ENCODE peak calls at places on chromosomes 13 and 19, in six cellular contexts. N is AG04450, P is neural progenitor cell, I is dorsolateral prefrontal cortex, Z is thoracic aorta, Y is hepatocyte. K is an unnamed sample.

GRCh38 chr13:96216543-96216942 is 126.6 kb downstream of the HS6ST3 start:
- DNase-seq in P (no peak), I (no peak), Z (no peak), Y (no peak), N (no peak), K (no peak)

GRCh38 chr13:45206340-45206739 is 5.5 kb upstream of the KCTD4 start:
- DNase-seq in P (no peak), I (no peak), N (peak; percentile 74), Y (peak; percentile 45), Z (no peak), K (peak; percentile 78)

GRCh38 chr19:7293795-7294570 is at the start of gene INSR:
- DNase-seq in I (peak; percentile 80), Y (peak; percentile 95), N (peak; percentile 47), Z (peak; percentile 53), P (peak; percentile 93), K (peak; percentile 85)

GRCh38 chr13:111259058-111259457 is 61.4 kb upstream of the TEX29 start:
- DNase-seq in I (no peak), Z (no peak), P (no peak), N (no peak), Y (no peak), K (no peak)

GRCh38 chr19:55535579-55536350 is 1.2 kb downstream of the SBK2 start:
- DNase-seq in P (no peak), Y (no peak), I (no peak), Z (no peak), N (no peak), K (no peak)

GRCh38 chr19:17947815-17948473 is 15.1 kb downstream of the CCDC124 start:
- DNase-seq in P (peak; percentile 99), Z (peak; percentile 36), I (peak; percentile 69), N (peak; percentile 70), Y (peak; percentile 99), K (peak; percentile 100)

GRCh38 chr13:102399791-102400618 is 1.8 kb downstream of the FGF14 start:
- DNase-seq in P (peak; percentile 46), Y (no peak), I (no peak), Z (no peak), N (no peak), K (no peak)

GRCh38 chr13:45219123-45219891 is 18.5 kb upstream of the KCTD4 start:
- DNase-seq in P (no peak), Y (peak; percentile 23), I (no peak), Z (no peak), N (no peak), K (no peak)

GRCh38 chr13:21849323-21849722 is 178.4 kb downstream of the FGF9 start:
- DNase-seq in P (peak; percentile 45), N (no peak), Y (peak; percentile 64), Z (no peak), I (no peak), K (peak; percentile 31)

GRCh38 chr13:94858856-94859811 is 146.8 kb upstream of the SOX21 start:
- DNase-seq in I (peak; percentile 59), P (peak; percentile 7), Z (no peak), Y (peak; percentile 30), N (no peak), K (no peak)

GRCh38 chr19:2282062-2282861 is at the start of gene PEAK3:
- DNase-seq in I (no peak), N (no peak), P (peak; percentile 62), Z (no peak), Y (no peak), K (no peak)

GRCh38 chr19:2239771-2240770 is 3.4 kb downstream of the SF3A2 start:
- DNase-seq in N (no peak), I (no peak), Y (no peak), Z (no peak), P (peak; percentile 90), K (no peak)

GRCh38 chr13:29081036-29081435 is 260.9 kb downstream of the MTUS2 start:
- DNase-seq in P (no peak), Y (no peak), N (no peak), Z (no peak), I (no peak), K (no peak)

GRCh38 chr13:81773263-81773662 is 1432.3 kb upstream of the SPRY2 start:
- DNase-seq in P (no peak), Z (no peak), I (no peak), N (no peak), Y (no peak), K (no peak)

GRCh38 chr19:29687244-29687896 is 22.1 kb downstream of the PLEKHF1 start:
- DNase-seq in I (no peak), N (peak; percentile 90), Z (no peak), P (no peak), Y (no peak), K (peak; percentile 37)

GRCh38 chr19:46990998-46991676 is 28.5 kb upstream of the NPAS1 start:
- DNase-seq in Y (peak; percentile 90), Z (no peak), N (peak; percentile 74), I (peak; percentile 88), P (peak; percentile 93), K (peak; percentile 72)

GRCh38 chr13:97125051-97125809 is 96.9 kb upstream of the MBNL2 start:
- DNase-seq in Y (peak; percentile 88), N (no peak), P (peak; percentile 38), Z (no peak), I (no peak), K (peak; percentile 84)

GRCh38 chr19:40246292-40247073 is 20.0 kb upstream of the CCNP start:
- DNase-seq in Z (no peak), N (no peak), I (no peak), P (no peak), Y (no peak), K (no peak)

GRCh38 chr13:62324842-62325241 is 909.2 kb upstream of the PCDH20 start:
- DNase-seq in I (no peak), Z (no peak), N (no peak), P (no peak), Y (no peak), K (no peak)

GRCh38 chr19:35044317-35045117 is 3.0 kb downstream of the HPN start:
- DNase-seq in Z (no peak), Y (peak; percentile 54), N (no peak), P (peak; percentile 60), I (peak; percentile 81), K (peak; percentile 65)

GRCh38 chr13:88736026-88736425 is 1064.9 kb downstream of the SLITRK5 start:
- DNase-seq in I (no peak), P (no peak), Y (no peak), Z (no peak), N (no peak), K (no peak)

GRCh38 chr13:98397221-98397620 is 179.7 kb downstream of the STK24 start:
- DNase-seq in N (no peak), P (no peak), Y (no peak), Z (no peak), I (no peak), K (no peak)

GRCh38 chr13:104773775-104774174 is 1707.6 kb upstream of the SLC10A2 start:
- DNase-seq in P (peak; percentile 81), I (no peak), Z (no peak), Y (peak; percentile 69), N (peak; percentile 21), K (peak; percentile 22)

GRCh38 chr13:81133066-81133465 is 792.1 kb upstream of the SPRY2 start:
- DNase-seq in I (no peak), N (no peak), P (no peak), Z (no peak), Y (no peak), K (peak; percentile 22)

GRCh38 chr19:39843919-39844793 is 2.0 kb downstream of the FBL start:
- DNase-seq in Y (peak; percentile 65), I (no peak), P (peak; percentile 60), Z (no peak), N (peak; percentile 15), K (no peak)

GRCh38 chr19:38932425-38933179 is 1.9 kb downstream of the MRPS12 start:
- DNase-seq in P (peak; percentile 62), I (no peak), N (no peak), Y (no peak), Z (no peak), K (no peak)

GRCh38 chr13:71524245-71525002 is 342.6 kb downstream of the DACH1 start:
- DNase-seq in Z (no peak), P (no peak), I (no peak), Y (no peak), N (no peak), K (no peak)

GRCh38 chr19:48556163-48556562 is 4.2 kb downstream of the SULT2B1 start:
- DNase-seq in Z (no peak), Y (peak; percentile 82), I (no peak), P (peak; percentile 28), N (no peak), K (peak; percentile 79)

GRCh38 chr19:48561412-48561811 is 9.4 kb downstream of the SULT2B1 start:
- DNase-seq in I (no peak), Z (no peak), N (no peak), Y (no peak), P (no peak), K (no peak)

GRCh38 chr19:48556825-48557224 is 4.9 kb downstream of the SULT2B1 start:
- DNase-seq in I (no peak), P (no peak), N (no peak), Z (no peak), Y (no peak), K (no peak)

GRCh38 chr19:48558018-48558684 is 6.2 kb downstream of the SULT2B1 start:
- DNase-seq in P (no peak), I (no peak), Z (no peak), Y (peak; percentile 93), N (no peak), K (no peak)

GRCh38 chr19:48560095-48560530 is 8.1 kb downstream of the SULT2B1 start:
- DNase-seq in I (no peak), P (peak; percentile 32), Y (no peak), N (no peak), Z (no peak), K (no peak)
- TF ChIP-seq CTCF in I (no peak), P (peak; percentile 39), Y (no peak), N (no peak), Z (no peak), K (no peak)

DNA sequence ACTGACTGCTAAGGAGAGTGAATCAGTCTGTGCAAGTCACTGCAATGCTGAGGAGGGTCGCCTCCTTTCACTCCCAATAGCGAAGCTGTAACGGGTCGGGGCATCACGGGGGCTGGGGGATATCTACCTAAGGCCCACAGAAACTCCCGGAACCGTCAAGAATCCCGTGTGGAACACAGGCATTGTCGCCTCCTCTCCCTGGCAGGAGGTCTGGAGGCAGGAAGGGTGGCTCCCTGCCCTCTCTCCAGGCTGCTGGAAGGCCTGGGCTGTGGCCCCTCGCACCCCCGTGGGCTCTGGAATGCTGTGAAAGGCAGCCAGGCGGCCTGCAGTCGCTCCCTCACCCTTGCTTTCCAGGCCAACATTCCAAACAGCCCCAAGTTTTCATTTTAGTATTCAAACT is 109.4 kb downstream of the CRYL1 start:
- DNase-seq in Y (no peak), P (no peak), I (no peak), Z (no peak), N (no peak), K (no peak)
- H3K27ac ChIP-seq in Y (no peak overlapping the region), P (no peak overlapping the region), I (no peak overlapping the region), Z (peak overlapping the region; percentile 63), N (no peak overlapping the region), K (peak overlapping the region; percentile 72)

DNA sequence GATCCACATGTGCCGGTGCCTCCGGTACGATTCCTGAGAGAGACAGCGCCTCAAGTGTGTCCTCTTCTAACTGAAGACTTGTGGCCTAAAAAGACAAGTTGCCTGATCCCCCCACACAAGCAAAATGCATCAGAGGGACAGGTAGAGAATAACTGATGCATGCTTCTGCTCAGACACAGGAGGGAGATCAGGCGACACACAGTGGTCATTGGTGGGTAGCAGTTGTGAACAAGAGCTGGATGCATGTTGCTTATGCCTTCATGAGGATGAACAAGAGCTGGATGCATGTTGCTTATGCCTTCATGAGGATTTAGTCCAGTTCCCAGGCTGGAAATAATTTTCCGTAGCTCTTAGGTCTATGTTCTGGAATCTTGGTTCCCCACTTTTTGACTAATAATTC is 505.6 kb downstream of the MYO16 start:
- DNase-seq in N (no peak), Z (no peak), I (no peak), P (no peak), Y (no peak), K (no peak)
- TF ChIP-seq CTCF in N (no peak), Z (no peak), I (no peak), P (peak; percentile 31), Y (peak; percentile 12), K (no peak)

GRCh38 chr19:16091546-16092475 is 15.5 kb downstream of the TPM4 start:
- DNase-seq in Z (no peak), I (no peak), P (no peak), N (no peak), Y (no peak), K (no peak)
- H3K27ac ChIP-seq in Z (peak overlapping the region; percentile 39), I (no peak overlapping the region), P (no peak overlapping the region), N (peak overlapping the region; percentile 65), Y (peak overlapping the region; percentile 84), K (peak overlapping the region; percentile 17)

K was measured in RWPE1.